ENCODE peak calls at places on chromosomes 2 and 18, in nine cellular contexts. One of them, this sample, is unnamed.

GRCh38 chr18:6731197-6731596 is 1.7 kb downstream of the ARHGAP28 start:
- DNase-seq in NCI-H2081 treated with DMSO at 0.1 percent for 48 hours: no peak
- DNase-seq in prostate gland: peak
- DNase-seq in PC-3: peak
- DNase-seq in transverse colon: no peak
- DNase-seq in mesendoderm: peak
- DNase-seq in chondrocyte: no peak
- DNase-seq in NCI-H1436: no peak
- DNase-seq in stimulated activated CD4-positive, alpha-beta T cell treated with anti-CD3 and anti-CD28 coated beads, Interleukin-4, amount 100 ng/mL, for 48 hours: no peak
- DNase-seq in this sample: peak

GRCh38 chr2:207530160-207531023 is 630 bp downstream of the CREB1 start:
- DNase-seq in NCI-H1436: peak
- DNase-seq in PC-3: peak
- DNase-seq in chondrocyte: peak
- DNase-seq in stimulated activated CD4-positive, alpha-beta T cell treated with anti-CD3 and anti-CD28 coated beads, Interleukin-4, amount 100 ng/mL, for 48 hours: no peak
- DNase-seq in NCI-H2081 treated with DMSO at 0.1 percent for 48 hours: no peak
- DNase-seq in prostate gland: peak
- DNase-seq in transverse colon: peak
- DNase-seq in mesendoderm: peak
- DNase-seq in this sample: peak

GRCh38 chr2:216108967-216109921 is at the start of gene XRCC5:
- DNase-seq in mesendoderm: peak
- DNase-seq in NCI-H2081 treated with DMSO at 0.1 percent for 48 hours: peak
- DNase-seq in stimulated activated CD4-positive, alpha-beta T cell treated with anti-CD3 and anti-CD28 coated beads, Interleukin-4, amount 100 ng/mL, for 48 hours: peak
- DNase-seq in chondrocyte: peak
- DNase-seq in NCI-H1436: peak
- DNase-seq in prostate gland: peak
- DNase-seq in transverse colon: peak
- DNase-seq in PC-3: peak
- DNase-seq in this sample: peak

GRCh38 chr2:37583867-37584266 is 87.6 kb downstream of the CDC42EP3 start:
- DNase-seq in prostate gland: no peak
- DNase-seq in NCI-H2081 treated with DMSO at 0.1 percent for 48 hours: no peak
- DNase-seq in transverse colon: no peak
- DNase-seq in stimulated activated CD4-positive, alpha-beta T cell treated with anti-CD3 and anti-CD28 coated beads, Interleukin-4, amount 100 ng/mL, for 48 hours: no peak
- DNase-seq in PC-3: peak
- DNase-seq in NCI-H1436: no peak
- DNase-seq in chondrocyte: no peak
- DNase-seq in mesendoderm: peak
- DNase-seq in this sample: peak

GRCh38 chr2:229660951-229661350 is 53.4 kb downstream of the DNER start:
- DNase-seq in NCI-H1436: no peak
- DNase-seq in mesendoderm: peak
- DNase-seq in stimulated activated CD4-positive, alpha-beta T cell treated with anti-CD3 and anti-CD28 coated beads, Interleukin-4, amount 100 ng/mL, for 48 hours: no peak
- DNase-seq in NCI-H2081 treated with DMSO at 0.1 percent for 48 hours: no peak
- DNase-seq in chondrocyte: no peak
- DNase-seq in prostate gland: no peak
- DNase-seq in transverse colon: no peak
- DNase-seq in PC-3: peak
- DNase-seq in this sample: no peak

GRCh38 chr18:7839548-7839947 is 272.4 kb downstream of the PTPRM start:
- DNase-seq in stimulated activated CD4-positive, alpha-beta T cell treated with anti-CD3 and anti-CD28 coated beads, Interleukin-4, amount 100 ng/mL, for 48 hours: no peak
- DNase-seq in prostate gland: no peak
- DNase-seq in NCI-H1436: no peak
- DNase-seq in PC-3: no peak
- DNase-seq in NCI-H2081 treated with DMSO at 0.1 percent for 48 hours: no peak
- DNase-seq in transverse colon: no peak
- DNase-seq in mesendoderm: no peak
- DNase-seq in chondrocyte: no peak
- DNase-seq in this sample: no peak

GRCh38 chr18:59379772-59380530 is 20.9 kb upstream of the LMAN1 start:
- DNase-seq in chondrocyte: no peak
- DNase-seq in transverse colon: no peak
- DNase-seq in NCI-H2081 treated with DMSO at 0.1 percent for 48 hours: no peak
- DNase-seq in NCI-H1436: no peak
- DNase-seq in prostate gland: no peak
- DNase-seq in stimulated activated CD4-positive, alpha-beta T cell treated with anti-CD3 and anti-CD28 coated beads, Interleukin-4, amount 100 ng/mL, for 48 hours: no peak
- DNase-seq in PC-3: no peak
- DNase-seq in mesendoderm: no peak
- DNase-seq in this sample: no peak

GRCh38 chr2:108927936-108928659 is 60.9 kb downstream of the EDAR start:
- DNase-seq in stimulated activated CD4-positive, alpha-beta T cell treated with anti-CD3 and anti-CD28 coated beads, Interleukin-4, amount 100 ng/mL, for 48 hours: peak
- DNase-seq in NCI-H1436: peak
- DNase-seq in NCI-H2081 treated with DMSO at 0.1 percent for 48 hours: no peak
- DNase-seq in chondrocyte: no peak
- DNase-seq in transverse colon: peak
- DNase-seq in PC-3: peak
- DNase-seq in prostate gland: peak
- DNase-seq in mesendoderm: peak
- DNase-seq in this sample: peak

GRCh38 chr18:48792141-48792540 is 158.6 kb downstream of the SMAD7 start:
- DNase-seq in mesendoderm: no peak
- DNase-seq in NCI-H1436: no peak
- DNase-seq in chondrocyte: peak
- DNase-seq in transverse colon: no peak
- DNase-seq in NCI-H2081 treated with DMSO at 0.1 percent for 48 hours: no peak
- DNase-seq in PC-3: no peak
- DNase-seq in stimulated activated CD4-positive, alpha-beta T cell treated with anti-CD3 and anti-CD28 coated beads, Interleukin-4, amount 100 ng/mL, for 48 hours: no peak
- DNase-seq in prostate gland: no peak
- DNase-seq in this sample: no peak

GRCh38 chr2:206855585-206856433 is 83.5 kb upstream of the CPO start:
- DNase-seq in prostate gland: no peak
- DNase-seq in NCI-H2081 treated with DMSO at 0.1 percent for 48 hours: no peak
- DNase-seq in stimulated activated CD4-positive, alpha-beta T cell treated with anti-CD3 and anti-CD28 coated beads, Interleukin-4, amount 100 ng/mL, for 48 hours: no peak
- DNase-seq in PC-3: no peak
- DNase-seq in transverse colon: no peak
- DNase-seq in chondrocyte: no peak
- DNase-seq in NCI-H1436: no peak
- DNase-seq in mesendoderm: peak
- DNase-seq in this sample: no peak

GRCh38 chr2:39469807-39470206 is 32.7 kb upstream of the MAP4K3 start:
- DNase-seq in PC-3: peak
- DNase-seq in mesendoderm: peak
- DNase-seq in stimulated activated CD4-positive, alpha-beta T cell treated with anti-CD3 and anti-CD28 coated beads, Interleukin-4, amount 100 ng/mL, for 48 hours: no peak
- DNase-seq in NCI-H1436: no peak
- DNase-seq in prostate gland: no peak
- DNase-seq in chondrocyte: no peak
- DNase-seq in NCI-H2081 treated with DMSO at 0.1 percent for 48 hours: no peak
- DNase-seq in transverse colon: peak
- DNase-seq in this sample: peak

GRCh38 chr2:239393941-239394340 is 6.9 kb downstream of the HDAC4 start:
- DNase-seq in mesendoderm: no peak
- DNase-seq in PC-3: no peak
- DNase-seq in transverse colon: no peak
- DNase-seq in NCI-H2081 treated with DMSO at 0.1 percent for 48 hours: no peak
- DNase-seq in stimulated activated CD4-positive, alpha-beta T cell treated with anti-CD3 and anti-CD28 coated beads, Interleukin-4, amount 100 ng/mL, for 48 hours: no peak
- DNase-seq in prostate gland: no peak
- DNase-seq in NCI-H1436: no peak
- DNase-seq in chondrocyte: no peak
- DNase-seq in this sample: no peak

GRCh38 chr2:126399001-126399400 is 257.0 kb upstream of the GYPC start:
- DNase-seq in chondrocyte: no peak
- DNase-seq in PC-3: no peak
- DNase-seq in mesendoderm: peak
- DNase-seq in NCI-H1436: no peak
- DNase-seq in stimulated activated CD4-positive, alpha-beta T cell treated with anti-CD3 and anti-CD28 coated beads, Interleukin-4, amount 100 ng/mL, for 48 hours: peak
- DNase-seq in prostate gland: no peak
- DNase-seq in transverse colon: no peak
- DNase-seq in NCI-H2081 treated with DMSO at 0.1 percent for 48 hours: no peak
- DNase-seq in this sample: no peak

This sample was measured in endothelial cell of umbilical vein.